ENCODE peak calls at places on chromosomes 6 and 20, in nine cellular contexts. T is AG10803, Q is neural crest cell, B is NCI-H526 treated with DMSO at 0.1 percent for 48 hours, R is astrocyte of the spinal cord, H is AG04449, S is mammary epithelial cell, L is HEK293T, W is PC-3. E is an unnamed sample.
A peak's percentile ranks its signal among the peaks of the same experiment; 100 is the strongest.

GRCh38 chr20:39289316-39289715 is 327.2 kb downstream of the DHX35 start:
- DNase-seq in S (no peak), L (no peak), T (no peak), W (no peak), R (no peak), Q (no peak), H (no peak), B (peak; percentile 19), E (no peak)

GRCh38 chr6:148885920-148886845 is 139.4 kb downstream of the UST start:
- DNase-seq in H (no peak), S (peak; percentile 87), R (peak; percentile 26), B (no peak), W (no peak), Q (no peak), T (no peak), L (no peak), E (no peak)

GRCh38 chr20:61821698-61822097 is 244.0 kb downstream of the TAF4 start:
- DNase-seq in Q (no peak), R (no peak), T (no peak), H (no peak), L (no peak), B (no peak), W (no peak), S (no peak), E (no peak)

GRCh38 chr6:36964349-36964748 is 9.8 kb downstream of the PI16 start:
- DNase-seq in T (no peak), S (no peak), Q (no peak), H (no peak), B (no peak), R (no peak), L (no peak), W (no peak), E (no peak)

GRCh38 chr6:167399599-167399998 is 74.7 kb downstream of the TTLL2 start:
- DNase-seq in L (no peak), W (no peak), Q (no peak), T (no peak), H (no peak), R (no peak), S (no peak), B (no peak), E (no peak)

GRCh38 chr20:25439328-25439727 is 31.9 kb downstream of the GINS1 start:
- DNase-seq in R (no peak), T (no peak), B (no peak), H (no peak), Q (no peak), S (no peak), W (no peak), L (no peak), E (no peak)

GRCh38 chr6:134398453-134398852 is 80.5 kb upstream of the SGK1 start:
- DNase-seq in T (no peak), S (no peak), W (peak; percentile 54), H (no peak), B (no peak), L (no peak), R (no peak), Q (no peak), E (no peak)

GRCh38 chr6:13068558-13069210 is 259.7 kb downstream of the TBC1D7 start:
- DNase-seq in H (no peak), L (no peak), S (no peak), T (peak; percentile 25), Q (no peak), B (no peak), W (no peak), R (no peak), E (no peak)

GRCh38 chr6:45074423-45074822 is 253.7 kb upstream of the RUNX2 start:
- DNase-seq in B (no peak), R (no peak), W (no peak), H (no peak), S (peak; percentile 33), T (peak; percentile 8), L (no peak), Q (no peak), E (peak; percentile 15)

GRCh38 chr6:106609699-106610098 is 19.6 kb downstream of the RTN4IP1 start:
- DNase-seq in S (peak; percentile 26), B (peak; percentile 30), H (no peak), Q (no peak), L (peak; percentile 16), T (no peak), W (peak; percentile 44), R (peak; percentile 13), E (peak; percentile 24)

GRCh38 chr20:62301773-62302340 is 940 bp upstream of the ADRM1 start:
- DNase-seq in W (peak; percentile 96), H (peak; percentile 63), S (peak; percentile 89), B (peak; percentile 95), Q (peak; percentile 81), L (peak; percentile 84), T (peak; percentile 93), R (peak; percentile 92), E (peak; percentile 90)

GRCh38 chr20:31605902-31606677 is 1.0 kb downstream of the ID1 start:
- DNase-seq in L (no peak), T (no peak), B (no peak), R (no peak), W (peak; percentile 19), Q (peak; percentile 33), S (peak; percentile 12), H (no peak), E (peak; percentile 30)

GRCh38 chr6:156013155-156013554 is 557.5 kb upstream of the NOX3 start:
- DNase-seq in B (no peak), L (no peak), H (no peak), S (no peak), W (no peak), R (no peak), T (no peak), Q (no peak), E (no peak)

GRCh38 chr20:36607586-36608387 is 2.2 kb downstream of the RAB5IF start:
- DNase-seq in Q (no peak), L (no peak), B (no peak), W (peak; percentile 58), R (no peak), H (no peak), S (peak; percentile 19), T (no peak), E (no peak)

GRCh38 chr20:25750765-25751696 is 54.4 kb upstream of the ZNF337 start:
- DNase-seq in B (peak; percentile 57), T (peak; percentile 22), R (peak; percentile 39), L (peak; percentile 82), S (peak; percentile 63), Q (no peak), H (no peak), W (peak; percentile 61), E (peak; percentile 15)

GRCh38 chr20:34301587-34302311 is 1.4 kb downstream of the AHCY start:
- DNase-seq in T (no peak), L (no peak), B (no peak), S (no peak), R (no peak), Q (no peak), H (no peak), W (no peak), E (no peak)

GRCh38 chr6:134065706-134066105 is 13.3 kb upstream of the SLC2A12 start:
- DNase-seq in Q (no peak), H (no peak), R (no peak), L (peak; percentile 45), B (peak; percentile 6), T (peak; percentile 13), W (peak; percentile 41), S (no peak), E (no peak)

GRCh38 chr6:29107758-29108157 is at the start of gene OR2J3:
- DNase-seq in R (no peak), B (no peak), H (no peak), Q (no peak), S (no peak), L (no peak), T (no peak), W (no peak), E (no peak)

GRCh38 chr6:134911532-134911931 is 38.4 kb downstream of the ALDH8A1 start:
- DNase-seq in S (peak; percentile 96), W (peak; percentile 61), R (peak; percentile 79), L (no peak), T (peak; percentile 71), B (no peak), H (peak; percentile 53), Q (no peak), E (peak; percentile 82)

GRCh38 chr6:56370127-56370540 is 122.8 kb upstream of the COL21A1 start:
- DNase-seq in Q (no peak), B (peak; percentile 40), S (peak; percentile 84), W (peak; percentile 94), R (peak; percentile 69), L (peak; percentile 69), T (peak; percentile 66), H (no peak), E (peak; percentile 80)

GRCh38 chr20:33373735-33374605 is 27.3 kb downstream of the CDK5RAP1 start:
- DNase-seq in Q (no peak), W (peak; percentile 99), B (peak; percentile 25), R (peak; percentile 71), L (no peak), S (peak; percentile 46), T (peak; percentile 73), H (peak; percentile 38), E (peak; percentile 15)

GRCh38 chr6:158042245-158042798 is 60.7 kb downstream of the SYNJ2 start:
- DNase-seq in Q (no peak), W (peak; percentile 72), L (peak; percentile 59), R (peak; percentile 88), T (peak; percentile 68), S (peak; percentile 82), B (no peak), H (no peak), E (peak; percentile 63)

GRCh38 chr20:22949710-22950109 is 85.4 kb upstream of the SSTR4 start:
- DNase-seq in L (no peak), W (peak; percentile 54), H (no peak), S (peak; percentile 22), T (no peak), R (peak; percentile 79), Q (no peak), B (no peak), E (no peak)

GRCh38 chr20:3430376-3431069 is 23.1 kb upstream of the DNAAF9 start:
- DNase-seq in L (no peak), T (no peak), Q (no peak), W (no peak), S (no peak), H (no peak), B (no peak), R (no peak), E (no peak)

E was measured in fibroblast of the aortic adventitia.